ENCODE peak calls at places on chromosomes 2 and 18, in ten cellular contexts. X is HepG2, J is astrocyte of the spinal cord, A is suprapubic skin, H is fibroblast of lung, K is fibroblast of pulmonary artery, U is lower lobe of right lung, O is AG04450, Q is MM.1S, C is right lobe of liver. V is an unnamed sample.

GRCh38 chr2:239927424-239927981 is 97.6 kb downstream of the NDUFA10 start:
- DNase-seq in X (peak; percentile 75), J (peak; percentile 84), A (peak; percentile 67), H (peak; percentile 75), K (peak; percentile 66), U (peak; percentile 59), O (peak; percentile 43), Q (no peak), C (peak; percentile 43), V (peak; percentile 63)

GRCh38 chr2:19369341-19369955 is 11.0 kb upstream of the OSR1 start:
- DNase-seq in X (peak; percentile 23), J (peak; percentile 56), A (no peak), H (peak; percentile 72), K (peak; percentile 76), U (no peak), O (no peak), Q (no peak), C (no peak), V (peak; percentile 74)

GRCh38 chr2:187372213-187372612 is 75.8 kb downstream of the CALCRL start:
- DNase-seq in X (no peak), J (peak; percentile 83), A (no peak), H (peak; percentile 56), K (peak; percentile 53), U (no peak), O (no peak), Q (no peak), C (no peak), V (peak; percentile 80)

GRCh38 chr2:120760446-120761135 is 24.9 kb downstream of the GLI2 start:
- DNase-seq in X (no peak), J (no peak), A (peak; percentile 78), H (peak; percentile 44), K (peak; percentile 60), U (peak; percentile 43), O (no peak), Q (no peak), C (peak; percentile 37), V (no peak)

GRCh38 chr2:46806526-46806925 is 109.1 kb downstream of the MCFD2 start:
- DNase-seq in X (no peak), J (peak; percentile 46), A (no peak), H (no peak), K (peak; percentile 54), U (no peak), O (no peak), Q (no peak), C (no peak), V (peak; percentile 75)

GRCh38 chr2:142044168-142044567 is 86.6 kb downstream of the LRP1B start:
- DNase-seq in X (no peak), J (peak; percentile 15), A (no peak), H (no peak), K (no peak), U (no peak), O (no peak), Q (no peak), C (no peak), V (no peak)

GRCh38 chr2:138090330-138090729 is 126.1 kb downstream of the HNMT start:
- DNase-seq in X (peak; percentile 64), J (peak; percentile 64), A (no peak), H (peak; percentile 68), K (peak; percentile 78), U (no peak), O (no peak), Q (peak; percentile 28), C (no peak), V (peak; percentile 73)

GRCh38 chr2:134431837-134432437 is 178.1 kb downstream of the MGAT5 start:
- DNase-seq in X (no peak), J (peak; percentile 67), A (no peak), H (peak; percentile 40), K (peak; percentile 55), U (no peak), O (no peak), Q (no peak), C (no peak), V (peak; percentile 19)

GRCh38 chr2:86186431-86186830 is 8.8 kb downstream of the IMMT start:
- DNase-seq in X (no peak), J (no peak), A (no peak), H (no peak), K (no peak), U (no peak), O (no peak), Q (no peak), C (no peak), V (no peak)

GRCh38 chr2:237650455-237650850 is 23.1 kb downstream of the LRRFIP1 start:
- DNase-seq in X (no peak), J (no peak), A (no peak), H (no peak), K (no peak), U (peak; percentile 82), O (no peak), Q (no peak), C (no peak), V (no peak)

GRCh38 chr2:222523783-222524544 is 99.6 kb downstream of the SGPP2 start:
- DNase-seq in X (no peak), J (no peak), A (no peak), H (no peak), K (no peak), U (no peak), O (no peak), Q (no peak), C (no peak), V (no peak)

GRCh38 chr2:120442923-120443571 is 97.1 kb downstream of the INHBB start:
- DNase-seq in X (no peak), J (no peak), A (no peak), H (no peak), K (no peak), U (peak; percentile 89), O (no peak), Q (no peak), C (peak; percentile 74), V (no peak)

GRCh38 chr2:30625600-30626208 is 178.7 kb downstream of the LCLAT1 start:
- DNase-seq in X (no peak), J (no peak), A (no peak), H (no peak), K (no peak), U (no peak), O (no peak), Q (no peak), C (no peak), V (no peak)

GRCh38 chr2:241541564-241542277 is 16.8 kb upstream of the BOK start:
- DNase-seq in X (no peak), J (no peak), A (no peak), H (no peak), K (no peak), U (no peak), O (no peak), Q (no peak), C (no peak), V (no peak)

GRCh38 chr2:241542278-241542605 is 16.3 kb upstream of the BOK start:
- DNase-seq in X (no peak), J (no peak), A (no peak), H (no peak), K (no peak), U (peak; percentile 81), O (no peak), Q (no peak), C (no peak), V (no peak)

GRCh38 chr2:241539616-241540374 is 18.8 kb upstream of the BOK start:
- DNase-seq in X (no peak), J (no peak), A (no peak), H (no peak), K (no peak), U (no peak), O (no peak), Q (no peak), C (no peak), V (no peak)

GRCh38 chr2:241540391-241540765 is 18.2 kb upstream of the BOK start:
- DNase-seq in X (no peak), J (no peak), A (no peak), H (no peak), K (no peak), U (peak; percentile 82), O (no peak), Q (no peak), C (no peak), V (no peak)

GRCh38 chr2:241540766-241541561 is 17.6 kb upstream of the BOK start:
- DNase-seq in X (no peak), J (peak; percentile 41), A (no peak), H (peak; percentile 49), K (peak; percentile 61), U (peak; percentile 80), O (no peak), Q (no peak), C (no peak), V (peak; percentile 54)
- H3K4me3 ChIP-seq in X (peak overlapping the region; percentile 79), J (peak overlapping the region; percentile 24), A (peak overlapping the region; percentile 50), H (peak overlapping the region; percentile 12), K (peak overlapping the region; percentile 47), U (peak overlapping the region; percentile 55), O (peak overlapping the region; percentile 56), Q (no peak overlapping the region), C (no peak overlapping the region), V (peak overlapping the region; percentile 54)

GRCh38 chr18:40415821-40416220 is 1539.2 kb upstream of the PIK3C3 start:
- DNase-seq in X (no peak), J (no peak), A (no peak), H (no peak), K (no peak), U (no peak), O (no peak), Q (no peak), C (no peak), V (no peak)

GRCh38 chr18:40414155-40414754 is 1540.8 kb upstream of the PIK3C3 start:
- DNase-seq in X (no peak), J (peak; percentile 32), A (no peak), H (peak; percentile 60), K (peak; percentile 41), U (no peak), O (no peak), Q (no peak), C (no peak), V (no peak)

GRCh38 chr18:40415224-40415791 is 1539.7 kb upstream of the PIK3C3 start:
- DNase-seq in X (no peak), J (no peak), A (no peak), H (no peak), K (no peak), U (no peak), O (no peak), Q (no peak), C (no peak), V (no peak)

GRCh38 chr18:40412410-40412809 is 1542.6 kb upstream of the PIK3C3 start:
- DNase-seq in X (no peak), J (no peak), A (no peak), H (no peak), K (no peak), U (no peak), O (no peak), Q (no peak), C (no peak), V (no peak)

GRCh38 chr18:40413160-40413559 is 1541.9 kb upstream of the PIK3C3 start:
- DNase-seq in X (peak; percentile 2), J (peak; percentile 24), A (no peak), H (peak; percentile 72), K (peak; percentile 36), U (no peak), O (no peak), Q (no peak), C (no peak), V (no peak)
- TF ChIP-seq CTCF in X (peak; percentile 55), J (peak; percentile 50), A (no peak), H (peak; percentile 67), K (peak; percentile 43), U (no peak), O (peak; percentile 62), Q (no peak), C (no peak), V (no peak)

GRCh38 chr2:98441706-98442450 is 2.8 kb upstream of the INPP4A start:
- DNase-seq in X (no peak), J (no peak), A (no peak), H (no peak), K (no peak), U (no peak), O (no peak), Q (no peak), C (no peak), V (no peak)
- H3K4me3 ChIP-seq in X (no peak overlapping the region), J (no peak overlapping the region), A (no peak overlapping the region), H (no peak overlapping the region), K (no peak overlapping the region), U (no peak overlapping the region), O (no peak overlapping the region), Q (no peak overlapping the region), C (no peak overlapping the region), V (no peak overlapping the region)

GRCh38 chr2:206023183-206023582 is 62.8 kb downstream of the INO80D start:
- DNase-seq in X (no peak), J (no peak), A (no peak), H (peak; percentile 13), K (peak; percentile 11), U (no peak), O (no peak), Q (no peak), C (no peak), V (peak; percentile 25)
- TF ChIP-seq CTCF in X (no peak), J (no peak), A (no peak), H (peak; percentile 10), K (no peak), U (no peak), O (peak; percentile 30), Q (no peak), C (no peak), V (peak; percentile 19)